ENCODE peak calls at places on chromosome 4, in four cellular contexts. J, S, Q and F are unnamed samples.

GRCh38 chr4:102759835-102760644 is 728 bp downstream of the MANBA start:
- DNase-seq in Q (peak), S (peak), J (peak), F (peak)

GRCh38 chr4:140037353-140038030 is 116.5 kb downstream of the MAML3 start:
- DNase-seq in Q (no peak), S (no peak), J (no peak), F (no peak)

GRCh38 chr4:4618846-4619245 is 77.0 kb upstream of the STX18 start:
- DNase-seq in Q (no peak), J (no peak), S (no peak), F (no peak)

GRCh38 chr4:111770514-111770913 is 374.7 kb upstream of the FAM241A start:
- DNase-seq in Q (no peak), S (no peak), J (no peak), F (no peak)

GRCh38 chr4:84750260-84750955 is 167.5 kb downstream of the CDS1 start:
- DNase-seq in S (peak), Q (no peak), J (no peak), F (peak)

GRCh38 chr4:19213388-19213787 is 1038.3 kb upstream of the SLIT2 start:
- DNase-seq in J (no peak), Q (no peak), S (no peak), F (no peak)

GRCh38 chr4:141215030-141215429 is 5.7 kb upstream of the ZNF330 start:
- DNase-seq in S (no peak), Q (no peak), J (no peak), F (no peak)

GRCh38 chr4:41287005-41287404 is 30.3 kb downstream of the UCHL1 start:
- DNase-seq in S (no peak), Q (no peak), J (no peak), F (no peak)

GRCh38 chr4:67765401-67765800 is 11.2 kb upstream of the GNRHR start:
- DNase-seq in S (no peak), J (no peak), Q (no peak), F (no peak)

GRCh38 chr4:155742310-155743015 is 16.4 kb upstream of the GUCY1B1 start:
- DNase-seq in S (no peak), Q (no peak), J (no peak), F (no peak)

GRCh38 chr4:181569553-181569952 is 673.6 kb upstream of the TENM3 start:
- DNase-seq in J (no peak), Q (no peak), S (peak), F (no peak)

GRCh38 chr4:15031197-15031596 is 28.9 kb downstream of the CPEB2 start:
- DNase-seq in S (no peak), J (no peak), Q (no peak), F (no peak)

GRCh38 chr4:164700471-164700870 is 53.5 kb upstream of the SMIM31 start:
- DNase-seq in J (no peak), S (peak), Q (no peak), F (no peak)

GRCh38 chr4:4260185-4260751 is 12.2 kb upstream of the TMEM128 start:
- DNase-seq in Q (no peak), S (peak), J (no peak), F (peak)

GRCh38 chr4:182748949-182749348 is 168.2 kb downstream of the DCTD start:
- DNase-seq in Q (no peak), J (no peak), S (no peak), F (no peak)

GRCh38 chr4:2923141-2923551 is 40.1 kb downstream of the NOP14 start:
- DNase-seq in Q (no peak), S (no peak), J (no peak), F (no peak)

GRCh38 chr4:151486166-151486565 is 77.2 kb downstream of the FHIP1A start:
- DNase-seq in S (no peak), J (no peak), Q (no peak), F (no peak)

GRCh38 chr4:94870151-94870550 is 112.4 kb downstream of the BMPR1B start:
- DNase-seq in S (no peak), J (no peak), Q (no peak), F (no peak)

GRCh38 chr4:560731-561211 is 15.3 kb downstream of the TMEM271 start:
- DNase-seq in J (no peak), Q (no peak), S (no peak), F (no peak)

DNA sequence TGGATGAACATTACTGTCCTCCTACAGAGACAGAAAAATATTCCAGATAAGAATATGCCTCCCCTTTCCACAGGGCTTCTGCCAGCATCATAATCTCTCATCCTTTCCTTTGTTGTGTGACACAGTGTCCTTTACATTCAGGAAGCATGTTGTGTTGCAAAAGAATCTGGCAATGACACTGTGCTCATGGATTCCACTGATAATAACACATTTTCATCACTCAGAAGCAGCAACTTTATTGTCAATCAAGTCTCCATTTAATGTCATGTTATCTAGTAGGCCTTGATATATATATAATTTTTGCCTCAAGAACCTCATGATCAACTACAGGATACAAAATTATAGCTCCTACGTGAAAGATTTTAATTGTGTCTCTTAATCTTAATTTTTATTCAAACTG is 833.9 kb downstream of the FSTL5 start:
- DNase-seq in J (no peak), S (no peak), Q (no peak), F (no peak)
- H3K4me3 ChIP-seq in J (no peak), S (no peak), Q (no peak), F (no peak)

GRCh38 chr4:113893546-113893945 is 85.9 kb downstream of the ARSJ start:
- DNase-seq in Q (no peak), S (peak), J (no peak), F (no peak)

GRCh38 chr4:113884655-113885054 is 94.8 kb downstream of the ARSJ start:
- DNase-seq in J (no peak), Q (no peak), S (no peak), F (no peak)

GRCh38 chr4:113885291-113885690 is 94.2 kb downstream of the ARSJ start:
- DNase-seq in Q (no peak), S (no peak), J (no peak), F (no peak)

GRCh38 chr4:113882668-113883067 is 96.8 kb downstream of the ARSJ start:
- DNase-seq in Q (no peak), S (no peak), J (no peak), F (no peak)

DNA sequence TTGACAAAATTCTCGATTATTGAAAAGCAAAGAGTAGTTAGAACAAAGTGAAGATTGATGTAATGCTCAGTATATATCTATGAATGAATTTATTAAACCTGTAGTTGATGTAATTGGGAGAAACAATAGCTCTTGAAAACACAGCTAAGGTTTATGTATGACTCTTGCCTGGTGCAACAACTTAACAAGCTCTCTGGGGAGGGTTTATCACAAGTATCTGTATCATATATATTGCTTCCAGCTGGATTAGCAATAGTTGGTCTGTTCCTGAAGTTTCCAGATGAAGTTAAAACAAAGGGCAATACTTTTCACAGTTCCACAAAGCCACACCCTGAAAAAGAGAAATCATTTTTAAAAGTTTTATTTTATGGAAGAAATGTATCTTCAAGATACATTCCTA is 91.4 kb downstream of the ARSJ start:
- DNase-seq in J (no peak), Q (no peak), S (no peak), F (no peak)
- TF ChIP-seq CTCF in J (no peak), Q (no peak), S (no peak), F (no peak)

GRCh38 chr4:130703211-130703920 is 1607.4 kb downstream of the C4orf33 start:
- DNase-seq in J (no peak), S (no peak), Q (no peak), F (no peak)

GRCh38 chr4:130699004-130699403 is 1603.1 kb downstream of the C4orf33 start:
- DNase-seq in S (no peak), J (no peak), Q (no peak), F (no peak)
- H3K4me3 ChIP-seq in S (no peak), J (no peak), Q (no peak), F (no peak)

GRCh38 chr4:147730333-147730732 is 1.6 kb upstream of the ARHGAP10 start:
- DNase-seq in J (no peak), S (no peak), Q (no peak), F (no peak)
- TF ChIP-seq CTCF in J (no peak), S (no peak), Q (no peak), F (no peak)